ENCODE peak calls at places on chromosomes 4 and X, in six cellular contexts. P is endothelial cell, H is glutamatergic neuron, D is sigmoid colon, C is heart right ventricle, U is nephron progenitor cell. R is an unnamed sample.

GRCh38 chr4:166169111-166169510 is 296.1 kb downstream of the TLL1 start:
- DNase-seq in H (peak), C (no peak), D (no peak), U (peak), P (peak), R (no peak)

GRCh38 chr4:138938371-138938699 is 77.2 kb upstream of the NOCT start:
- DNase-seq in H (no peak), U (no peak), D (no peak), P (no peak), C (no peak), R (no peak)

GRCh38 chrX:121479406-121479805 is 432.0 kb downstream of the GLUD2 start:
- DNase-seq in H (no peak), D (no peak), P (no peak), U (no peak), C (no peak), R (no peak)

GRCh38 chr4:6196324-6196723 is 4.0 kb downstream of the JAKMIP1 start:
- DNase-seq in P (no peak), D (peak), H (no peak), U (no peak), C (no peak), R (no peak)

GRCh38 chr4:8858188-8858924 is 13.3 kb downstream of the HMX1 start:
- DNase-seq in U (no peak), D (no peak), H (no peak), C (no peak), P (no peak), R (no peak)

GRCh38 chr4:106358899-106359298 is 9.7 kb downstream of the GIMD1 start:
- DNase-seq in D (no peak), C (no peak), P (no peak), H (no peak), U (no peak), R (no peak)

GRCh38 chrX:70013483-70014222 is 36.1 kb downstream of the AWAT2 start:
- DNase-seq in C (peak), U (no peak), P (no peak), D (no peak), H (no peak), R (peak)

GRCh38 chrX:25726539-25726938 is 411.6 kb upstream of the MAGEB18 start:
- DNase-seq in D (no peak), C (no peak), P (no peak), H (no peak), U (no peak), R (peak)

GRCh38 chr4:141802324-141802723 is 165.9 kb downstream of the IL15 start:
- DNase-seq in P (no peak), H (no peak), C (no peak), D (no peak), U (no peak), R (no peak)

GRCh38 chrX:111504941-111505340 is 6.5 kb upstream of the SERTM2 start:
- DNase-seq in D (peak), P (no peak), H (no peak), U (no peak), C (no peak), R (no peak)

GRCh38 chr4:101790521-101791188 is at the start of gene BANK1:
- DNase-seq in C (peak), D (no peak), U (peak), P (peak), H (peak), R (peak)

GRCh38 chrX:20438871-20439526 is 172.3 kb upstream of the RPS6KA3 start:
- DNase-seq in H (no peak), U (no peak), P (no peak), C (no peak), D (no peak), R (no peak)

GRCh38 chr4:120629546-120629945 is 293.0 kb downstream of the PRDM5 start:
- DNase-seq in P (no peak), C (no peak), U (no peak), H (no peak), D (no peak), R (no peak)

GRCh38 chr4:172819353-172819752 is 349.3 kb upstream of the GALNT7 start:
- DNase-seq in H (no peak), C (no peak), U (no peak), P (no peak), D (no peak), R (no peak)

GRCh38 chr4:154292589-154292988 is 199.0 kb downstream of the DCHS2 start:
- DNase-seq in H (no peak), U (no peak), D (no peak), C (no peak), P (no peak), R (no peak)
- TF ChIP-seq CTCF in H (no peak), U (no peak), D (no peak), C (no peak), P (no peak), R (no peak)

GRCh38 chr4:53490965-53491622 is 100.2 kb downstream of the LNX1 start:
- DNase-seq in D (no peak), U (peak), P (peak), C (no peak), H (no peak), R (no peak)

GRCh38 chr4:53489279-53489889 is 101.9 kb downstream of the LNX1 start:
- DNase-seq in H (no peak), P (no peak), C (no peak), D (no peak), U (no peak), R (no peak)

GRCh38 chr4:53484911-53485459 is 106.3 kb downstream of the LNX1 start:
- DNase-seq in H (no peak), U (no peak), P (no peak), D (no peak), C (no peak), R (no peak)

GRCh38 chr4:53494851-53495250 is 96.4 kb downstream of the LNX1 start:
- DNase-seq in H (no peak), C (no peak), U (no peak), D (no peak), P (no peak), R (no peak)

GRCh38 chr4:53490161-53490915 is 100.9 kb downstream of the LNX1 start:
- DNase-seq in H (no peak), D (no peak), U (no peak), P (no peak), C (no peak), R (no peak)
- TF ChIP-seq CTCF in H (no peak), D (no peak), U (no peak), P (no peak), C (no peak), R (no peak)

DNA sequence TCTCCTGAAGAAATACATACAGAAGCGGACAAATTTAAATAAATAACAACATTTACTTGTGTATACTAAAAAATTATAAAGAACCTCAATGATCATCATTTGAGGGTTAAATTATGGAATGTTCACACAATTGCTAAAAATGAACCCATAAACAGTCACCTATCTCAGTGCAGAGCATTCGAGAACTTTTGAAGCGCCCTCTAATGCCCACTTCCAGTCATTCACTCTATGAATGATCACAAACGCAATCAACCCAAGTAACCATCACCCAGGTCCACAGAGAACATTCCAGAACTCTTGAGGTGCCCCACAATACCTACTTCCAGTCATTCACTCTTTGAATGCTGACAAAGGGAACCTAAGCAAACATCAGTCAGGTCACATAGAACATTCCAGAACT is 103.5 kb upstream of the PLAC1 start:
- DNase-seq in U (no peak), C (no peak), H (no peak), P (no peak), D (no peak), R (no peak)
- TF ChIP-seq CTCF in U (no peak), C (no peak), H (peak), P (peak), D (no peak), R (no peak)

GRCh38 chrX:153571159-153571908 is 27.6 kb downstream of the CCNQ start:
- DNase-seq in U (no peak), D (no peak), H (no peak), P (no peak), C (no peak), R (no peak)
- TF ChIP-seq CTCF in U (no peak), D (no peak), H (no peak), P (no peak), C (no peak), R (no peak)

DNA sequence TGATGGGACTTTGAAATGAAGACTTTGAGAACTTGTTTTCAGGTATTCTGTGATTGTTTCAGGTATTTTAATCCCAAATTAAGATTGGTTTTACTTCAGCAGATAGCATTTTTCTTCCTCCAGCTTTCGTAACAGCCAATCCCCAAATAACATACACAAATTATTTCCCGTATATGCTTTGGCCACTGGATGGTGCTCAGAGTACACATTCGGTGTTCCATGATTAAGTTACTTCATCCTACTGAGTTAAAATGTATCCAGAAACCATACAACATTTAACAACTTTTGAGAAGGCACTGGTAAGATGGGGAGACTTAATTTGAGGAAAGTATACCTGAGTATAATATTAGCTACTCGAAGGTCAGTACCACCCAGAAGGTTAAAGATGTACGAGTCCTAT is 233.4 kb upstream of the FAM47A start:
- DNase-seq in H (no peak), P (peak), U (peak), D (no peak), C (no peak), R (no peak)
- TF ChIP-seq CTCF in H (no peak), P (no peak), U (peak), D (no peak), C (no peak), R (no peak)

GRCh38 chr4:39043697-39044363 is 11.6 kb upstream of the TMEM156 start:
- DNase-seq in H (no peak), D (no peak), C (no peak), P (peak), U (no peak), R (no peak)

GRCh38 chr4:39044947-39045734 is 12.9 kb upstream of the TMEM156 start:
- DNase-seq in H (peak), P (peak), D (peak), U (peak), C (peak), R (peak)

GRCh38 chr4:39043058-39043696 is 11.0 kb upstream of the TMEM156 start:
- DNase-seq in P (no peak), U (no peak), C (no peak), D (no peak), H (no peak), R (no peak)

GRCh38 chr4:39045791-39046221 is 13.6 kb upstream of the TMEM156 start:
- DNase-seq in C (no peak), H (no peak), D (no peak), P (no peak), U (no peak), R (no peak)

GRCh38 chr4:39044364-39044946 is 12.2 kb upstream of the TMEM156 start:
- DNase-seq in H (peak), P (peak), U (peak), D (peak), C (peak), R (peak)
- TF ChIP-seq CTCF in H (no peak), P (no peak), U (no peak), D (no peak), C (no peak), R (no peak)

DNA sequence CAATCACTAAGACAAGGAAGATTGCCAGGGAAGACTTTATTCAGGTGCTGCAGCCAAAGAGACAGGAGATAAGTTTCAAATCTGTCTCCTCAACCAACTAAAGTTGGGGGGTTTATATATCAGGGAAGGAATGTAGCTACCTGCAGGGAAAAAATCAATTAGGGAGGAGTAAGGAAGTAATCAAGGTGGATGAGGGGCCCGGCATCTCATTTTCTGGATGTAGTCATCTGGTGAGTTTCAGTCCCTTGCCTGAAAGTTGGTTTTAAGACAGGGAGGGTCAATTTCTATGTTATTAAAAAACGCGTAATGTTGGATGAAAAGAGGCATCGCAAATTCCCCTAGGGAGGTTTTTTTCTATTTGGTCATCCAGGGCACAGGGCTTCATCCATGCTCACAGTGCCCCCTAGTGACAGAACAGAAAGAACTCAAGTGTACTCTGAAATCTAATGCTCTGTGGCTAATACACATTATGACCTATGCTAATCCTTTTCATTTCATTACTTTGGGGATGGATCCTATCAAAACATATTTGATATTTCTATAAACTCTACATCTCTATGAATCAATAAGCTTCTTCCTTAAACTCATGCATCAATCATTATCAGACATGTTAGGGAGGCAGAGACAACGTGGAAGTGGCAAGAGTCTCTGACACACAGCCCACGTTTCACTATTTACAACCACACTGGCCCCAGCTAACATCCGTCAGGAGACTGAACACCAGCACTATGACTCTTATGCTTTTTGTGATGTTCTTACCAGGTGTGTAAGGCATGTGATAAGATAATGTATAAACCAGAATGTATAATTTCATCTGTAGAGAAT is 1577.0 kb upstream of the TENM3 start:
- DNase-seq in H (peak), U (peak), P (peak), D (no peak), C (no peak), R (no peak)
- TF ChIP-seq CTCF in H (peak), U (peak), P (peak), D (peak), C (no peak), R (peak)